ENCODE peak calls at places on chromosomes 5 and 9, in four cellular contexts. M is HCT116, C is HepG2, Z is SK-N-SH. S is an unnamed sample.

GRCh38 chr9:84054341-84055010 is 73.9 kb downstream of the RMI1 start:
- DNase-seq in C (peak), M (no peak), Z (no peak), S (no peak)

GRCh38 chr5:79932510-79933504 is 58.3 kb downstream of the MTX3 start:
- DNase-seq in Z (no peak), M (no peak), C (peak), S (no peak)

GRCh38 chr5:180787025-180787424 is 15.6 kb downstream of the MGAT1 start:
- DNase-seq in M (no peak), Z (no peak), C (no peak), S (no peak)

GRCh38 chr9:118529624-118530214 is 825.5 kb downstream of the TLR4 start:
- DNase-seq in Z (peak), M (no peak), C (no peak), S (no peak)

GRCh38 chr5:39520232-39520572 is 95.4 kb upstream of the DAB2 start:
- DNase-seq in C (no peak), Z (no peak), M (no peak), S (no peak)

GRCh38 chr9:72349240-72349639 is 15.8 kb downstream of the ZFAND5 start:
- DNase-seq in M (no peak), C (no peak), Z (no peak), S (no peak)

GRCh38 chr9:21679432-21679831 is 123.0 kb upstream of the MTAP start:
- DNase-seq in Z (no peak), M (no peak), C (no peak), S (no peak)

GRCh38 chr9:101582593-101582992 is 12.2 kb downstream of the PPP3R2 start:
- DNase-seq in C (no peak), M (no peak), Z (no peak), S (no peak)

GRCh38 chr9:68947842-68948569 is 65.9 kb downstream of the PRKACG start:
- DNase-seq in M (no peak), Z (no peak), C (no peak), S (no peak)

GRCh38 chr9:12464910-12465512 is 228.2 kb upstream of the TYRP1 start:
- DNase-seq in C (peak), M (no peak), Z (peak), S (peak)

DNA sequence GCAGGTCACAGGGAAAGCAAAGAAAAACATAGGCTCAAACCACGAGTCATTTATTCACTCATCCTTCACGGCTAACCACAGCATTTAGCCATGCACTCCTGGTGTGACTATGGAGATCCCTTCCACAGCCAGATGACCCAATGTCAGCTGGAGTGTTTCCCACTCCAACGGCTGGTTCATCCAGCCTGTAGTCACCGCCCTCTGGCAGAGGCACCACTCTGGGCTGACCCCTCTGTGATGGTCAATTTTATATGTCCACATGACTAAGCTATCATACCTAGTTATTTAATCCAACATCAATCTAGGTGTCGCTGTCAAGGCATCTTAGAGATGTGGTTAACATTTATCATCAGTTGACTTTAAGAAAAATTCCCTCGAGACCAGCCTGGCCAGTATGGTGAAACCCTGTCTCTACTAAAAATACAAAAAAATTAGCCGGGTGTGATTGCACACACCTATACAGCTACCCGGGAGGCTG is 9.5 kb upstream of the PHF19 start:
- DNase-seq in Z (no peak), C (no peak), M (no peak), S (no peak)
- TF ChIP-seq JUND in Z (peak), C (no peak), M (no peak), S (no peak)

DNA sequence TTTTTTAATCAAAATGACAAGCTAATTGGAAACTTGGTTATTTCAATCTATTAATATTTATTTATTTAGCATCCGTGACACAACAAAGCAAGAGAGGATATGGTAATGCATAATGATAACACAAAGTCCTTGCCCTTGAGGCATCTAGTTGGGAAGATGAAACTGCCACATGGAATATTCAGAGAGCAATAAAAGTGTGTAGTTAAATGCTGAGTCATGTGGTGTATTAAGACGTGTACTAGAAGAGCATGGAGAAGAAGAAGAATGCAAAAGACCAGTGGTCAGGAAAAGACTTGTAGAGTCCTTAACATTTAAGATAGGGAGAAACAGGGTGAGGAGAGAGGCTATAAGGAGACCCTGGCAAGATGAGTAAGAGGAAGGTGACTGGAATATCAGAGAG is 24.5 kb downstream of the CTXN3 start:
- DNase-seq in Z (no peak), M (no peak), C (no peak), S (no peak)
- TF ChIP-seq JUND in Z (no peak), M (no peak), C (no peak), S (no peak)

GRCh38 chr9:133188006-133188842 is 20.8 kb downstream of the OBP2B start:
- DNase-seq in C (peak), M (peak), Z (peak), S (peak)
- TF ChIP-seq JUND in C (no peak), M (no peak), Z (no peak), S (no peak)

GRCh38 chr5:95733100-95733499 is 2.0 kb downstream of the RHOBTB3 start:
- DNase-seq in M (no peak), Z (no peak), C (no peak), S (no peak)

GRCh38 chr5:95734156-95734555 is 3.0 kb downstream of the RHOBTB3 start:
- DNase-seq in Z (no peak), M (no peak), C (no peak), S (no peak)

GRCh38 chr5:95730730-95731570 is at the start of gene RHOBTB3:
- DNase-seq in M (peak), Z (peak), C (peak), S (peak)

GRCh38 chr5:95730011-95730700 is 980 bp upstream of the RHOBTB3 start:
- DNase-seq in Z (no peak), M (no peak), C (no peak), S (no peak)

DNA sequence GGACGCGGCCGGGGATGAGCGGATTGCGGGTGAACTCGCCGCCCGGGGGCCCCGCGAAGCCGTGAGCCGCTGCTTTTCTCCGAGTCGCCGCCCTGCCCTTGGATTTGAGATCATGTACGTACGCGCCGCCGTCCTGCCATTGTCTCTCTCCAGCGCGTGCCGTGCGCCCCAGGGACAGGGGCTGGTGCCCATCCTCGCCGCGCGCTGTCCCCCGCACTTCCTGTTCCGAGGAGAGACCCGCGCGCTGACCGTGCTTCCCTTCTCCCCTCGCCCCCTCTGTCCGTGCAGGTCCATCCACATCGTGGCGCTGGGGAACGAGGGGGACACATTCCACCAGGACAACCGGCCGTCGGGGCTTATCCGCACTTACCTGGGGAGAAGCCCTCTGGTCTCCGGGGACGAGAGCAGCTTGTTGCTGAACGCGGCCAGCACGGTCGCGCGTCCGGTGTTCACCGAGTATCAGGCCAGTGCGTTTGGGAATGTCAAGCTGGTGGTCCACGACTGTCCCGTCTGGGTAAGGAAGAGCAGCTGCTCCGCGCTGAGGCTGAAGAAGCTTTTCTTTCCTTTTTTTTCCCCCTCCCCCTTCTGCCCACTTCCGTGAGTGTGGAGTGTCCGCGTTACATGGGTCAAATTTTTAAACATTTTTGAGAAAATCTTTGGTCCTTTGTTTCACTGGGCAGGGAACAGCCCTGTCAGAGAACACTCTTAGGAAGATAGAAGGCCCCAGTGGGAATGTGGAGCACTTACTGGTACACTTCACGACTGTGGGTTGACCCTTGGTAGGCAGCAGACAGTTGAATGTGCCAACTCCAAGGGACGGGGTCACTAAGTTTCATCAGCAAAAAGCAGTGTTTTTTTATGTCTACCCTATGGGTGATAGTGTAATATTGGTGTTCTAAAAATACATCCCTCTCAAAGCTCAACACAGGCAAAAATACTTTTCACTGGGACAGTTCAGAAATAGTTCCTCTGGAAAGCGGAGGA is 727 bp downstream of the RHOBTB3 start:
- DNase-seq in M (no peak), Z (peak), C (peak), S (no peak)
- TF ChIP-seq JUND in M (no peak), Z (no peak), C (no peak), S (no peak)

GRCh38 chr9:132560604-132561304 is 21.7 kb upstream of the BARHL1 start:
- DNase-seq in C (no peak), Z (peak), M (no peak), S (no peak)
- TF ChIP-seq JUND in C (no peak), Z (no peak), M (no peak), S (no peak)

GRCh38 chr5:73825736-73826135 is 199.7 kb downstream of the ARHGEF28 start:
- DNase-seq in M (no peak), C (no peak), Z (no peak), S (no peak)
- TF ChIP-seq JUND in M (no peak), C (no peak), Z (no peak), S (no peak)